ENCODE peak calls at places on chromosomes 6 and 20, in four cellular contexts. One of them, this sample, is unnamed.
A peak's percentile ranks its signal among the peaks of the same experiment; 100 is the strongest.

GRCh38 chr6:166830185-166830890 is 126.0 kb downstream of the RNASET2 start:
- DNase-seq in stimulated activated CD4-positive, alpha-beta T cell treated with anti-CD3 and anti-CD28 coated beads, Interleukin-2, amount 100 ng/mL, for 48 hours: peak; percentile 11
- DNase-seq in posterior vena cava: no peak
- DNase-seq in stimulated activated naive B cell treated with anti-CD40 and anti-IgM and Interleukin-4, amounts not matched to agents 10 μg/mL and 1 μg/mL and 100 μg/mL, for 72 hours: peak; percentile 35
- DNase-seq in this sample: no peak

GRCh38 chr6:143696327-143697000 is 18.7 kb downstream of the PHACTR2 start:
- DNase-seq in stimulated activated CD4-positive, alpha-beta T cell treated with anti-CD3 and anti-CD28 coated beads, Interleukin-2, amount 100 ng/mL, for 48 hours: no peak
- DNase-seq in posterior vena cava: no peak
- DNase-seq in stimulated activated naive B cell treated with anti-CD40 and anti-IgM and Interleukin-4, amounts not matched to agents 10 μg/mL and 1 μg/mL and 100 μg/mL, for 72 hours: no peak
- DNase-seq in this sample: no peak

GRCh38 chr6:138258991-138259390 is 40.7 kb upstream of the PBOV1 start:
- DNase-seq in stimulated activated naive B cell treated with anti-CD40 and anti-IgM and Interleukin-4, amounts not matched to agents 10 μg/mL and 1 μg/mL and 100 μg/mL, for 72 hours: no peak
- DNase-seq in posterior vena cava: no peak
- DNase-seq in stimulated activated CD4-positive, alpha-beta T cell treated with anti-CD3 and anti-CD28 coated beads, Interleukin-2, amount 100 ng/mL, for 48 hours: no peak
- DNase-seq in this sample: no peak

GRCh38 chr20:32004963-32005362 is 5.3 kb upstream of the CCM2L start:
- DNase-seq in stimulated activated naive B cell treated with anti-CD40 and anti-IgM and Interleukin-4, amounts not matched to agents 10 μg/mL and 1 μg/mL and 100 μg/mL, for 72 hours: no peak
- DNase-seq in posterior vena cava: no peak
- DNase-seq in stimulated activated CD4-positive, alpha-beta T cell treated with anti-CD3 and anti-CD28 coated beads, Interleukin-2, amount 100 ng/mL, for 48 hours: no peak
- DNase-seq in this sample: no peak

GRCh38 chr20:40868568-40869223 is 159.9 kb upstream of the TOP1 start:
- DNase-seq in stimulated activated CD4-positive, alpha-beta T cell treated with anti-CD3 and anti-CD28 coated beads, Interleukin-2, amount 100 ng/mL, for 48 hours: no peak
- DNase-seq in stimulated activated naive B cell treated with anti-CD40 and anti-IgM and Interleukin-4, amounts not matched to agents 10 μg/mL and 1 μg/mL and 100 μg/mL, for 72 hours: no peak
- DNase-seq in posterior vena cava: peak; percentile 69
- DNase-seq in this sample: no peak

GRCh38 chr6:128491643-128492206 is 28.7 kb downstream of the PTPRK start:
- DNase-seq in stimulated activated CD4-positive, alpha-beta T cell treated with anti-CD3 and anti-CD28 coated beads, Interleukin-2, amount 100 ng/mL, for 48 hours: no peak
- DNase-seq in posterior vena cava: no peak
- DNase-seq in stimulated activated naive B cell treated with anti-CD40 and anti-IgM and Interleukin-4, amounts not matched to agents 10 μg/mL and 1 μg/mL and 100 μg/mL, for 72 hours: no peak
- DNase-seq in this sample: no peak

GRCh38 chr20:931401-931800 is 15.3 kb upstream of the ANGPT4 start:
- DNase-seq in stimulated activated naive B cell treated with anti-CD40 and anti-IgM and Interleukin-4, amounts not matched to agents 10 μg/mL and 1 μg/mL and 100 μg/mL, for 72 hours: no peak
- DNase-seq in posterior vena cava: no peak
- DNase-seq in stimulated activated CD4-positive, alpha-beta T cell treated with anti-CD3 and anti-CD28 coated beads, Interleukin-2, amount 100 ng/mL, for 48 hours: no peak
- DNase-seq in this sample: no peak

GRCh38 chr6:129645371-129646139 is 64.4 kb downstream of the ARHGAP18 start:
- DNase-seq in stimulated activated CD4-positive, alpha-beta T cell treated with anti-CD3 and anti-CD28 coated beads, Interleukin-2, amount 100 ng/mL, for 48 hours: no peak
- DNase-seq in stimulated activated naive B cell treated with anti-CD40 and anti-IgM and Interleukin-4, amounts not matched to agents 10 μg/mL and 1 μg/mL and 100 μg/mL, for 72 hours: no peak
- DNase-seq in posterior vena cava: no peak
- DNase-seq in this sample: no peak

GRCh38 chr6:34630040-34630439 is 66.5 kb downstream of the ILRUN start:
- DNase-seq in stimulated activated CD4-positive, alpha-beta T cell treated with anti-CD3 and anti-CD28 coated beads, Interleukin-2, amount 100 ng/mL, for 48 hours: no peak
- DNase-seq in stimulated activated naive B cell treated with anti-CD40 and anti-IgM and Interleukin-4, amounts not matched to agents 10 μg/mL and 1 μg/mL and 100 μg/mL, for 72 hours: no peak
- DNase-seq in posterior vena cava: no peak
- DNase-seq in this sample: no peak

This sample was measured in iPS DF 6.9.